ENCODE peak calls at places on chromosomes 16 and 17, in ten cellular contexts. N is OCI-LY7; O is heart left ventricle; U is CD4-positive, alpha-beta memory T cell; B is body of pancreas; Y is neural progenitor cell; Z is tibial nerve; Q is suprapubic skin; F is endodermal cell; L is vagina. E is an unnamed sample. For H3K36me3 and H3K4me1, the result is how much of the 10 kb centered on the place peaks cover.

GRCh38 chr16:89711601-89712475 is 8.9 kb downstream of the VPS9D1 start:
- DNase-seq in F (peak), U (peak), N (peak), O (no peak), Q (no peak), Y (peak), L (no peak), B (peak), Z (no peak), E (no peak)

GRCh38 chr17:21299981-21300600 is 15.6 kb downstream of the MAP2K3 start:
- DNase-seq in N (no peak), B (no peak), F (no peak), Q (no peak), U (peak), Y (no peak), Z (no peak), L (no peak), O (no peak), E (no peak)

GRCh38 chr17:7237761-7238417 is 1.4 kb downstream of the PHF23 start:
- DNase-seq in U (peak), L (no peak), B (peak), Q (peak), Z (peak), Y (peak), N (peak), F (peak), O (peak), E (peak)

GRCh38 chr17:596763-597644 is 117.6 kb downstream of the VPS53 start:
- DNase-seq in N (no peak), F (no peak), Y (no peak), L (no peak), Q (no peak), U (no peak), O (no peak), Z (no peak), B (no peak), E (no peak)

GRCh38 chr16:13402601-13403000 is 501.2 kb downstream of the SHISA9 start:
- DNase-seq in N (no peak), U (no peak), L (no peak), Z (no peak), Y (no peak), Q (no peak), B (no peak), F (no peak), O (no peak), E (no peak)

GRCh38 chr16:68073902-68074760 is 11.0 kb upstream of the NFATC3 start:
- DNase-seq in O (no peak), B (no peak), U (no peak), Y (no peak), Z (no peak), N (peak), F (no peak), L (no peak), Q (no peak), E (no peak)

GRCh38 chr17:64378890-64379354 is 11.7 kb downstream of the PECAM1 start:
- DNase-seq in Z (no peak), N (no peak), B (no peak), L (no peak), O (no peak), Q (no peak), U (no peak), F (no peak), Y (no peak), E (no peak)

GRCh38 chr17:77404812-77405581 is 264.2 kb downstream of the SEC14L1 start:
- DNase-seq in U (peak), Z (no peak), L (no peak), F (no peak), Q (no peak), O (peak), Y (no peak), B (peak), N (peak), E (peak)

GRCh38 chr17:17413821-17414220 is 63.0 kb upstream of the MED9 start:
- DNase-seq in N (no peak), F (no peak), O (no peak), B (no peak), Y (no peak), Q (no peak), L (no peak), U (no peak), Z (no peak), E (no peak)

GRCh38 chr17:73189417-73190099 is 3.3 kb upstream of the COG1 start:
- DNase-seq in O (no peak), Q (no peak), Z (no peak), Y (peak), L (no peak), B (no peak), F (peak), N (peak), U (no peak), E (no peak)

GRCh38 chr16:48011466-48011865 is 144.3 kb downstream of the ABCC12 start:
- DNase-seq in F (no peak), O (no peak), Z (no peak), N (no peak), L (no peak), B (no peak), Q (no peak), Y (no peak), U (no peak), E (no peak)

GRCh38 chr16:75244844-75245758 is 6.3 kb downstream of the BCAR1 start:
- DNase-seq in Q (no peak), Y (peak), U (peak), O (peak), N (peak), L (no peak), F (peak), B (peak), Z (peak), E (peak)

GRCh38 chr16:68778551-68779231 is 41.6 kb downstream of the CDH1 start:
- DNase-seq in Y (peak), Q (no peak), F (peak), N (no peak), O (no peak), Z (no peak), B (peak), L (no peak), U (no peak), E (no peak)

GRCh38 chr17:49187301-49187700 is 23.1 kb downstream of the GNGT2 start:
- DNase-seq in N (no peak), B (no peak), Y (no peak), L (no peak), Z (no peak), O (no peak), F (no peak), U (no peak), Q (no peak), E (no peak)

GRCh38 chr16:66714659-66715307 is 18.2 kb upstream of the CMTM4 start:
- DNase-seq in L (no peak), Z (no peak), U (no peak), Q (no peak), F (no peak), Y (no peak), O (no peak), B (no peak), N (no peak), E (no peak)

GRCh38 chr16:65783709-65784474 is 582.6 kb upstream of the CDH5 start:
- DNase-seq in L (no peak), Q (no peak), Z (no peak), F (no peak), B (no peak), O (no peak), Y (no peak), U (no peak), N (no peak), E (no peak)

GRCh38 chr16:77937473-77938195 is 84.7 kb upstream of the CLEC3A start:
- DNase-seq in N (no peak), U (no peak), L (no peak), Q (no peak), Z (no peak), B (no peak), O (no peak), F (no peak), Y (no peak), E (no peak)

GRCh38 chr16:85396879-85397871 is 215.9 kb upstream of the GSE1 start:
- DNase-seq in N (peak), L (no peak), Z (peak), F (peak), O (peak), B (no peak), Y (no peak), Q (peak), U (no peak), E (peak)

GRCh38 chr17:75878174-75878998 is at the start of gene TRIM47:
- DNase-seq in O (peak), F (peak), B (peak), Q (peak), N (no peak), Z (peak), L (no peak), U (no peak), Y (peak), E (peak)

GRCh38 chr16:47258874-47259461 is 115.2 kb upstream of the NETO2 start:
- DNase-seq in Y (peak), Q (no peak), B (no peak), L (no peak), N (peak), O (no peak), Z (no peak), F (peak), U (no peak), E (no peak)

DNA sequence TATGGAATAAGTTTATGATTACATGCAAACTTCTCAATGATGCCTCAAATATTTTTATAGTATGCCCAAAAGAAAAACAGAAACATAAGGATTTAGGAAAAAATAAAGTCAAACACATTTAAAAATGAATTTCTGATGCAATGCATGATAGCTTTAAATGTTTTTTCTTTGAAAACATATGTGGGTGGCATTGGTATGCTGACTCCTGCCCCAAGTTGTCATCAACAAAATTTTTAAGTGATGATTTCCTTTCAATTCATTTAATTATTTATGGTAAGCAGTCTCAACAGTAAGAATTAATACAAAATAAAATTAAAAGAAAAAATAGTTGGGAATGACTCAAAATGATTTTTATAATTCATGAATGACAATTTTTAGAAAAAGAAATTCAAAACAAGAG is 104.9 kb downstream of the CEP112 start:
- DNase-seq in L (no peak), N (no peak), O (no peak), U (no peak), Y (no peak), Q (no peak), B (no peak), F (no peak), Z (no peak), E (no peak)
- H3K27ac ChIP-seq in L (no peak), N (no peak), O (no peak), U (no peak), Y (no peak), Q (no peak), B (no peak), F (no peak), Z (no peak), E (no peak)

DNA sequence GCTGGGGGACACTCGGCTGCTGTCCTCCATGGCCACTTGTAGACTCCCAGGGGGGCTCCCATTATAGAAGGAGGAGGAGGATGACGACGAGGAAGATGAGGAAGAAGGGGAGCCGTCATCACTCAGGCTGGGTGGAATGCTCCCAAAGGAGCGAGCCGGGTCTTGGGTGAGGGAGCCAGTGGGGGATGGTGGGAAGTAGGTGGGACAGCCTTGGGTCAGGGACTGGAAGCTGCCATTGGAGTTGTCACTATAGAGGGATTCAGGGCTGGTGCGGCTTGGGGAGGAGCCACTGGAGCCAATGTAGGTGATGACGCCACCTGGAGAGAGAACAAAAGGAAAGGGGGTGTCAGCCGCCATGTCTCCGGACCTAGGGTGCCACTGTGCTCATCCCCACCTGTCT is 3.3 kb downstream of the NR1D1 start:
- DNase-seq in Z (no peak), U (peak), F (no peak), Q (no peak), L (peak), B (no peak), Y (no peak), O (no peak), N (no peak), E (no peak)
- H3K36me3 ChIP-seq in Z (half or more), U (under half), F (under half), Q (under half), L (under half), B (under half), Y (under half), O (half or more), N (under half), E (half or more)

DNA sequence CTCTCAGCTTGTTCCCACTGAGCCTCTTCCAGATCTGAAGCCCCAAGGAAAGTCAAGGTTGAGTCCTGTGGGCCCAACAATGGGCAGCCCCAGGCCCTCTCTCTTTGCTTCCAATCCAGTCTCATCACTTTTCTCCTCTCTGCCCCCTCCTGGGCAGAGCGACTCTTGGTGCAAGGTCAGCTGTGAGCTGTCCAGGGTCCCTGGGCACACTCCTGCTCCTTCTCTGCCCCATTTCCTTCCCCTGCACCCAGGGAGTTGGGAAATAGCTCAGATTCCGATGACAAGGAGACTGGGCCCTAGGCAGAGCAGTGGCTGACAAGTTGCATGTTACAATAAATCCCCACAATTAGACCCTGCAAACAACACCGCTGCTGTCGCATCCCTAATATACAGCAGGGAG is 16.1 kb upstream of the CRHR1 start:
- DNase-seq in F (peak), Q (no peak), N (no peak), Y (peak), Z (no peak), O (no peak), L (no peak), B (no peak), U (no peak), E (no peak)
- H3K4me1 ChIP-seq in F (under half), Q (under half), N (under half), Y (under half), Z (under half), O (under half), L (under half), B (under half), U (under half), E (under half)

GRCh38 chr17:61406543-61406845 is 6.9 kb downstream of the TBX2 start:
- DNase-seq in Q (no peak), O (no peak), F (no peak), B (no peak), L (no peak), Y (no peak), U (no peak), Z (no peak), N (no peak), E (no peak)
- H3K27ac ChIP-seq in Q (no peak), O (no peak), F (no peak), B (no peak), L (peak), Y (no peak), U (no peak), Z (peak), N (no peak), E (peak)